ENCODE peak calls at places on chromosomes 1 and 21, in eight cellular contexts. Y is left lobe of liver; E is ACHN; U is Right ventricle myocardium superior; F is brain microvascular endothelial cell; K is suprapubic skin; Z is activated CD4-positive, CD25-positive, alpha-beta regulatory T cell treated with anti-CD3 and anti-CD28 coated beads, Interleukin-2, amount 50 U/mL, for 16 hours; J is activated naive CD4-positive, alpha-beta T cell. O is an unnamed sample.

GRCh38 chr1:51328926-51329325 is 1.4 kb downstream of the TTC39A start:
- DNase-seq in Y (no peak), E (no peak), U (no peak), F (no peak), K (no peak), Z (no peak), J (no peak), O (no peak)

GRCh38 chr1:164718821-164719220 is 159.8 kb downstream of the PBX1 start:
- DNase-seq in Y (no peak), E (no peak), U (no peak), F (no peak), K (no peak), Z (no peak), J (no peak), O (no peak)

GRCh38 chr1:235552146-235552716 is 48.0 kb upstream of the B3GALNT2 start:
- DNase-seq in Y (no peak), E (no peak), U (no peak), F (no peak), K (no peak), Z (no peak), J (no peak), O (no peak)

GRCh38 chr1:64471218-64471719 is 1.3 kb downstream of the CACHD1 start:
- DNase-seq in Y (no peak), E (peak), U (peak), F (no peak), K (peak), Z (no peak), J (no peak), O (no peak)

GRCh38 chr1:115958866-115959265 is 17.4 kb upstream of the SLC22A15 start:
- DNase-seq in Y (no peak), E (no peak), U (no peak), F (no peak), K (no peak), Z (no peak), J (no peak), O (no peak)

GRCh38 chr21:28537371-28538079 is 455.2 kb downstream of the LTN1 start:
- DNase-seq in Y (no peak), E (no peak), U (no peak), F (peak), K (no peak), Z (no peak), J (no peak), O (no peak)

GRCh38 chr1:9233942-9234222 is 692 bp upstream of the H6PD start:
- DNase-seq in Y (no peak), E (no peak), U (no peak), F (no peak), K (no peak), Z (no peak), J (no peak), O (no peak)

GRCh38 chr1:70990460-70991253 is 57.0 kb downstream of the PTGER3 start:
- DNase-seq in Y (no peak), E (no peak), U (no peak), F (no peak), K (no peak), Z (no peak), J (no peak), O (no peak)

GRCh38 chr1:211830055-211830329 is 571 bp downstream of the LPGAT1 start:
- DNase-seq in Y (no peak), E (peak), U (no peak), F (no peak), K (no peak), Z (no peak), J (no peak), O (no peak)

GRCh38 chr1:19366599-19367315 is 54.6 kb downstream of the SLC66A1 start:
- DNase-seq in Y (no peak), E (no peak), U (peak), F (no peak), K (no peak), Z (no peak), J (no peak), O (no peak)

GRCh38 chr1:75134656-75134938 is 409 bp downstream of the LHX8 start:
- DNase-seq in Y (no peak), E (no peak), U (no peak), F (no peak), K (no peak), Z (no peak), J (no peak), O (no peak)

GRCh38 chr1:61090546-61090945 is 8.2 kb downstream of the NFIA start:
- DNase-seq in Y (no peak), E (no peak), U (no peak), F (no peak), K (no peak), Z (no peak), J (no peak), O (no peak)

GRCh38 chr1:242525360-242525722 is 844 bp upstream of the PLD5 start:
- DNase-seq in Y (no peak), E (no peak), U (no peak), F (no peak), K (no peak), Z (no peak), J (no peak), O (no peak)

GRCh38 chr1:29542476-29543015 is 306.2 kb downstream of the PTPRU start:
- DNase-seq in Y (peak), E (no peak), U (no peak), F (no peak), K (peak), Z (no peak), J (no peak), O (no peak)

GRCh38 chr1:53552146-53552940 is 93.1 kb downstream of the DMRTB1 start:
- DNase-seq in Y (no peak), E (no peak), U (no peak), F (no peak), K (peak), Z (no peak), J (no peak), O (peak)

GRCh38 chr1:6208723-6209660 is 3.1 kb downstream of the RNF207 start:
- DNase-seq in Y (no peak), E (no peak), U (peak), F (no peak), K (no peak), Z (no peak), J (no peak), O (no peak)

GRCh38 chr1:240575976-240576666 is 35.8 kb downstream of the GREM2 start:
- DNase-seq in Y (no peak), E (no peak), U (no peak), F (peak), K (no peak), Z (no peak), J (no peak), O (no peak)

GRCh38 chr21:39232926-39233325 is 49.7 kb upstream of the PSMG1 start:
- DNase-seq in Y (no peak), E (no peak), U (no peak), F (no peak), K (no peak), Z (no peak), J (no peak), O (no peak)

GRCh38 chr1:94708811-94709210 is 111.3 kb upstream of the SLC44A3 start:
- DNase-seq in Y (no peak), E (no peak), U (no peak), F (no peak), K (no peak), Z (no peak), J (no peak), O (no peak)

GRCh38 chr21:41868062-41868710 is 11.0 kb downstream of the PRDM15 start:
- DNase-seq in Y (no peak), E (no peak), U (no peak), F (no peak), K (no peak), Z (no peak), J (no peak), O (no peak)

GRCh38 chr1:10910490-10911273 is 101.8 kb upstream of the TARDBP start:
- DNase-seq in Y (no peak), E (no peak), U (no peak), F (no peak), K (no peak), Z (no peak), J (no peak), O (no peak)

GRCh38 chr21:45836268-45836655 is 145.3 kb upstream of the COL6A1 start:
- DNase-seq in Y (no peak), E (no peak), U (no peak), F (no peak), K (no peak), Z (no peak), J (no peak), O (no peak)

GRCh38 chr1:17158961-17159360 is 39.7 kb upstream of the PADI2 start:
- DNase-seq in Y (no peak), E (no peak), U (no peak), F (no peak), K (no peak), Z (no peak), J (no peak), O (no peak)

GRCh38 chr1:8238141-8239038 is 79.5 kb upstream of the SLC45A1 start:
- DNase-seq in Y (peak), E (no peak), U (no peak), F (peak), K (no peak), Z (no peak), J (no peak), O (no peak)

GRCh38 chr1:22636369-22636768 is at the start of gene C1QA:
- DNase-seq in Y (no peak), E (no peak), U (peak), F (no peak), K (peak), Z (no peak), J (no peak), O (no peak)